ENCODE peak calls at places on chromosomes 5 and 9, in seven cellular contexts. G, S, Q, U, O, C and Z are unnamed samples.

GRCh38 chr9:127403507-127404192 is 6.7 kb downstream of the SLC2A8 start:
- DNase-seq in G (no peak), S (no peak), Q (no peak), U (no peak), O (no peak), C (no peak), Z (no peak)

GRCh38 chr5:102617187-102617856 is 118.5 kb upstream of the SLCO6A1 start:
- DNase-seq in G (no peak), S (no peak), Q (no peak), U (no peak), O (no peak), C (no peak), Z (no peak)

GRCh38 chr9:99222416-99223280 is 566 bp downstream of the SEC61B start:
- DNase-seq in G (no peak), S (no peak), Q (no peak), U (no peak), O (peak; percentile 42), C (no peak), Z (no peak)

GRCh38 chr9:72322678-72323077 is 42.3 kb downstream of the ZFAND5 start:
- DNase-seq in G (no peak), S (no peak), Q (no peak), U (no peak), O (no peak), C (no peak), Z (no peak)

GRCh38 chr5:54753034-54753433 is 232.4 kb downstream of the ESM1 start:
- DNase-seq in G (no peak), S (no peak), Q (no peak), U (no peak), O (peak; percentile 88), C (no peak), Z (no peak)

GRCh38 chr5:125342938-125343401 is 596.5 kb upstream of the ZNF608 start:
- DNase-seq in G (no peak), S (no peak), Q (no peak), U (no peak), O (peak; percentile 93), C (no peak), Z (no peak)

GRCh38 chr5:154475613-154476342 is 2.2 kb downstream of the HAND1 start:
- DNase-seq in G (no peak), S (no peak), Q (no peak), U (no peak), O (no peak), C (no peak), Z (no peak)

GRCh38 chr5:121988443-121988842 is 26.7 kb downstream of the SRFBP1 start:
- DNase-seq in G (no peak), S (no peak), Q (no peak), U (no peak), O (no peak), C (no peak), Z (no peak)

GRCh38 chr5:6510132-6510531 is 61.5 kb downstream of the UBE2QL1 start:
- DNase-seq in G (no peak), S (no peak), Q (no peak), U (no peak), O (no peak), C (peak; percentile 13), Z (no peak)

GRCh38 chr9:7209051-7209450 is 451.3 kb downstream of the KDM4C start:
- DNase-seq in G (no peak), S (no peak), Q (no peak), U (no peak), O (no peak), C (no peak), Z (no peak)

GRCh38 chr5:167261309-167262100 is 1029.9 kb upstream of the WWC1 start:
- DNase-seq in G (peak; percentile 21), S (no peak), Q (no peak), U (peak; percentile 8), O (no peak), C (peak; percentile 32), Z (peak; percentile 20)

GRCh38 chr5:135033026-135033861 is 784 bp downstream of the PITX1 start:
- DNase-seq in G (no peak), S (no peak), Q (no peak), U (peak; percentile 32), O (peak; percentile 19), C (peak; percentile 55), Z (peak; percentile 13)

GRCh38 chr9:111833941-111834340 is 39.2 kb upstream of the SHOC1 start:
- DNase-seq in G (no peak), S (no peak), Q (no peak), U (no peak), O (peak; percentile 60), C (no peak), Z (no peak)

GRCh38 chr5:31888513-31888912 is 249.6 kb downstream of the PDZD2 start:
- DNase-seq in G (no peak), S (no peak), Q (no peak), U (no peak), O (no peak), C (no peak), Z (no peak)

GRCh38 chr9:136779808-136780207 is 11.3 kb upstream of the TMEM141 start:
- DNase-seq in G (no peak), S (no peak), Q (no peak), U (no peak), O (no peak), C (no peak), Z (no peak)